ENCODE peak calls at places on chromosomes 3 and 15, in six cellular contexts. S is IMR-90, K is psoas muscle, N is Calu3, B is choroid plexus epithelial cell, G is lower lobe of right lung. L is an unnamed sample.

GRCh38 chr3:150577854-150578253 is 25.3 kb upstream of the SELENOT start:
- DNase-seq in S (no peak), K (no peak), N (no peak), B (peak), G (no peak), L (no peak)

GRCh38 chr3:127889461-127889863 is 25.6 kb upstream of the KBTBD12 start:
- DNase-seq in S (peak), K (no peak), N (no peak), B (peak), G (no peak), L (peak)

GRCh38 chr3:131083190-131083863 is 56.6 kb downstream of the NEK11 start:
- DNase-seq in S (no peak), K (peak), N (peak), B (peak), G (no peak), L (peak)

GRCh38 chr3:60720696-60721228 is 530.5 kb downstream of the FHIT start:
- DNase-seq in S (no peak), K (no peak), N (no peak), B (no peak), G (no peak), L (no peak)

GRCh38 chr3:179438836-179439235 is 12.4 kb downstream of the GNB4 start:
- DNase-seq in S (no peak), K (no peak), N (no peak), B (no peak), G (no peak), L (no peak)

GRCh38 chr3:141793476-141794260 is 30.5 kb downstream of the GRK7 start:
- DNase-seq in S (no peak), K (no peak), N (no peak), B (no peak), G (no peak), L (no peak)

GRCh38 chr3:57896046-57896445 is 112.2 kb upstream of the FLNB start:
- DNase-seq in S (no peak), K (no peak), N (no peak), B (no peak), G (no peak), L (no peak)

GRCh38 chr3:143135150-143135549 is 15.6 kb downstream of the CHST2 start:
- DNase-seq in S (peak), K (no peak), N (peak), B (peak), G (no peak), L (peak)

GRCh38 chr3:126293370-126294082 is 63.7 kb downstream of the KLF15 start:
- DNase-seq in S (peak), K (peak), N (no peak), B (peak), G (peak), L (peak)

GRCh38 chr3:45545476-45545875 is 49.1 kb upstream of the LIMD1 start:
- DNase-seq in S (peak), K (peak), N (peak), B (no peak), G (no peak), L (no peak)

GRCh38 chr3:69541059-69541471 is 155.2 kb upstream of the FRMD4B start:
- DNase-seq in S (no peak), K (no peak), N (peak), B (no peak), G (no peak), L (peak)

GRCh38 chr3:25783661-25784512 is 644 bp upstream of the NGLY1 start:
- DNase-seq in S (peak), K (no peak), N (peak), B (peak), G (peak), L (peak)

GRCh38 chr3:58659051-58659675 is 7.4 kb downstream of the FAM3D start:
- DNase-seq in S (peak), K (no peak), N (peak), B (peak), G (no peak), L (peak)

GRCh38 chr15:66212471-66212870 is 41.1 kb downstream of the MEGF11 start:
- DNase-seq in S (no peak), K (no peak), N (no peak), B (no peak), G (no peak), L (no peak)

GRCh38 chr3:9681723-9682081 is 21.9 kb upstream of the CPNE9 start:
- DNase-seq in S (no peak), K (no peak), N (no peak), B (no peak), G (no peak), L (no peak)

GRCh38 chr3:14133876-14134275 is 9.0 kb downstream of the TMEM43 start:
- DNase-seq in S (peak), K (no peak), N (no peak), B (no peak), G (no peak), L (no peak)

DNA sequence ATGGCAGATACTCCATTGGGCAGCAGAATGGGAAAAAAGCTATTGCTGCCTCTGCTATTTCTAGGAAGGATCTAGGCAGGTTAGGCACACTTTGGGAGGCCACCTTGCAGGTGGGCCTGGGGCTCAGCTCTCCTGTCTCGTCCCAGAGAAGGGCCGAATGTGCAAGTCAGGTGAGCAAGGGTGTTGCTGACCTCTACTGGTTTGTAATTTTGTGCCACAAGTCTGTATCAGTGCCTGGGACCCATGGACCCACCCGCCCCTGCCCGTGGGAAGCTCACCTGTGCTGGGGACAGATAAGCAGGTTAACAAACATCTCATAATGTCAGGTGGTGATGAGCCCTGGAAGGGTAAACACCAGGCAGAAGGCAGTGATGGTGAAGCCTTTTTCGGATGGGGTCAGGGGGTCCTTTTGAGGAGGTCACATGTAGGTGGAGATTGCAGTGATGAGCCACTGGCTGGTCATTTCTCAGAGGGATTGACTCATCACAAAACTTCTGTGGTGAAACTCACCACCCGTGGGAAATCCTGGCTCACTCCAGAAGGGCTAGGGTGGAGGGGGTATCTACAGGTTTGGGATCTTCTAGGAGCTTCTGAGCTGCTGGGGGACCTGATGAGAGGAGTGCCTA is 161.3 kb downstream of the KLF13 start:
- DNase-seq in S (peak), K (no peak), N (no peak), B (peak), G (no peak), L (peak)
- TF ChIP-seq CTCF in S (peak), K (no peak), N (no peak), B (peak), G (no peak), L (no peak)

GRCh38 chr3:15289661-15290060 is 42.7 kb downstream of the SH3BP5 start:
- DNase-seq in S (no peak), K (no peak), N (no peak), B (no peak), G (no peak), L (no peak)

GRCh38 chr3:15292765-15293522 is 39.4 kb downstream of the SH3BP5 start:
- DNase-seq in S (peak), K (peak), N (no peak), B (peak), G (peak), L (peak)

GRCh38 chr3:15290731-15291130 is 41.7 kb downstream of the SH3BP5 start:
- DNase-seq in S (no peak), K (no peak), N (no peak), B (no peak), G (no peak), L (no peak)

GRCh38 chr3:15294914-15295313 is 37.5 kb downstream of the SH3BP5 start:
- DNase-seq in S (no peak), K (no peak), N (no peak), B (no peak), G (no peak), L (no peak)

GRCh38 chr3:15291589-15292541 is 40.5 kb downstream of the SH3BP5 start:
- DNase-seq in S (no peak), K (no peak), N (no peak), B (peak), G (no peak), L (no peak)
- TF ChIP-seq CTCF in S (no peak), K (no peak), N (no peak), B (no peak), G (no peak), L (no peak)

DNA sequence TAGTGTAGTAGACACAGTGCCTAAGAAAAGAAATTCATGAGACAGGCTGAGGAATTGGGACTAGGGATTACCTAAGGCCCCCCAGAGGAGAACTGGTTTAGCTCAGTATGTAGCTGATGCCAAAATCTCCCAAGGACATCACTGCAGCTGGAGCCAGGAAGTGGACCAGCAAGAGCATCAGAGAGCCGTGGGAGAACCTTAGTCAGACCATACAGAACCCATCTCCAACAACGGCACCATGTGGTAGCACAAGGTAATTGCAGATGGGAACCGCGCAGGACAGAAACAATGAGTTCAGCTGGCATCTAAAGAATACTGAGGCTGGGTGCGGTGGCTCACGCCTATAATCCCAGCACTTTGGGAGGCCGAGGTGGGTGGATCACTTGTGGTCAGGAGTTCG is 81.7 kb downstream of the WNT5A start:
- DNase-seq in S (peak), K (no peak), N (no peak), B (peak), G (no peak), L (peak)
- TF ChIP-seq CTCF in S (peak), K (peak), N (no peak), B (peak), G (peak), L (no peak)

GRCh38 chr3:15886521-15886920 is 88.7 kb upstream of the ANKRD28 start:
- DNase-seq in S (no peak), K (no peak), N (no peak), B (no peak), G (no peak), L (no peak)

GRCh38 chr3:15892828-15893227 is 95.0 kb upstream of the ANKRD28 start:
- DNase-seq in S (peak), K (no peak), N (no peak), B (peak), G (no peak), L (no peak)

GRCh38 chr3:15887261-15887660 is 89.5 kb upstream of the ANKRD28 start:
- DNase-seq in S (no peak), K (no peak), N (no peak), B (no peak), G (no peak), L (no peak)

GRCh38 chr3:15892311-15892710 is 94.5 kb upstream of the ANKRD28 start:
- DNase-seq in S (no peak), K (no peak), N (no peak), B (no peak), G (no peak), L (no peak)

DNA sequence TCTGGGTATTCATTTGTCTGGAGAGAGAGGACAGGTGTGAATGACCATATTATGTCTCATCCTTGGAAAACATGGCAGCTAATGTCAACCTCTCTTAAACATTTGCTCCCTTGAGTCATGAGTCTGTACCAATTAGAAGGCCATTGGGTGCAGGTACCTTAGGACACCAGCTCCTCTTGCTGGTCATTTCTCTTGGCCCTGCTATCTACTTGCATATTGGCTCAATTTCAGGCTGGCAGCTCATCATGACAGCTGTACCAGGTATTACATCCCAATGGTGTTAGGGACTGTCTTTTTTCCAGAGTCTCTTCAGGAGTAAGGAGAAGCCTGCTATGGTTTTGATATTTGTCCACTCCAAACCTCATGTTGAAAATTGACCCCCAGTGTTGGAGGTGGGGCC is 92.2 kb upstream of the ANKRD28 start:
- DNase-seq in S (no peak), K (no peak), N (no peak), B (no peak), G (no peak), L (no peak)
- TF ChIP-seq CTCF in S (no peak), K (no peak), N (no peak), B (no peak), G (no peak), L (no peak)

L was measured in MCF 10A.